ENCODE peak calls at places on chromosomes 16 and 17, in five cellular contexts. Y, X, I, W and O are unnamed samples.

GRCh38 chr16:11581677-11582076 is 5.0 kb downstream of the LITAF start:
- DNase-seq in W (no peak), Y (no peak), X (no peak), I (no peak), O (no peak)

GRCh38 chr17:54967621-54968258 is 714 bp downstream of the COX11 start:
- DNase-seq in W (peak), Y (no peak), X (no peak), I (peak), O (no peak)

GRCh38 chr16:67277999-67278772 is 1.1 kb upstream of the PLEKHG4 start:
- DNase-seq in X (no peak), Y (no peak), I (peak), W (peak), O (no peak)

GRCh38 chr17:496761-497586 is 144.4 kb upstream of the RPH3AL start:
- DNase-seq in X (no peak), W (no peak), I (no peak), Y (no peak), O (no peak)

GRCh38 chr17:57440522-57441269 is 184.4 kb downstream of the MSI2 start:
- DNase-seq in Y (no peak), X (peak), W (peak), I (peak), O (peak)

GRCh38 chr17:21528031-21528684 is 152.0 kb downstream of the KCNJ12 start:
- DNase-seq in X (no peak), Y (no peak), I (no peak), W (no peak), O (no peak)

GRCh38 chr16:31357324-31358156 is 2.6 kb downstream of the ITGAX start:
- DNase-seq in W (no peak), I (no peak), Y (no peak), X (no peak), O (no peak)

GRCh38 chr17:49193513-49194296 is 16.7 kb downstream of the GNGT2 start:
- DNase-seq in W (peak), X (no peak), Y (no peak), I (peak), O (peak)